ENCODE peak calls at places on chromosomes 12 and 14, in ten cellular contexts. G is colonic mucosa, V is cardiac muscle cell, K is nephron progenitor cell, Q is B cell, B is psoas muscle, L is fibroblast of mammary gland, F is cardiac fibroblast, W is lung, E is MCF 10A. R is an unnamed sample.

GRCh38 chr12:90574676-90575075 is 380.3 kb downstream of the CCER1 start:
- DNase-seq in G (no peak), V (no peak), K (no peak), Q (no peak), B (no peak), L (no peak), F (no peak), W (no peak), E (peak; percentile 8), R (no peak)

GRCh38 chr12:79901506-79901905 is 33.4 kb downstream of the PPP1R12A start:
- DNase-seq in G (no peak), V (no peak), K (no peak), Q (no peak), B (no peak), L (no peak), F (no peak), W (no peak), E (no peak), R (no peak)

GRCh38 chr12:5889381-5890047 is 55.5 kb downstream of the ANO2 start:
- DNase-seq in G (no peak), V (no peak), K (no peak), Q (no peak), B (no peak), L (no peak), F (no peak), W (no peak), E (no peak), R (no peak)

GRCh38 chr12:49261726-49262125 is 3.2 kb upstream of the TUBA1C start:
- DNase-seq in G (no peak), V (no peak), K (no peak), Q (no peak), B (no peak), L (peak; percentile 79), F (peak; percentile 57), W (no peak), E (no peak), R (no peak)

GRCh38 chr12:108611884-108612415 is 14.1 kb upstream of the TMEM119 start:
- DNase-seq in G (no peak), V (no peak), K (peak; percentile 37), Q (peak; percentile 62), B (no peak), L (peak; percentile 99), F (peak; percentile 84), W (no peak), E (peak; percentile 84), R (peak; percentile 68)

GRCh38 chr12:49357099-49357678 is 10.1 kb upstream of the SPATS2 start:
- DNase-seq in G (no peak), V (no peak), K (no peak), Q (no peak), B (no peak), L (peak; percentile 80), F (peak; percentile 95), W (no peak), E (peak; percentile 62), R (no peak)

GRCh38 chr14:84894254-84894653 is 635.7 kb upstream of the FLRT2 start:
- DNase-seq in G (no peak), V (no peak), K (no peak), Q (no peak), B (no peak), L (no peak), F (no peak), W (no peak), E (no peak), R (no peak)

GRCh38 chr12:122040579-122041386 is 19.1 kb downstream of the BCL7A start:
- DNase-seq in G (peak; percentile 86), V (no peak), K (no peak), Q (no peak), B (no peak), L (no peak), F (no peak), W (peak; percentile 67), E (no peak), R (no peak)

GRCh38 chr14:56686416-56686815 is 106.8 kb downstream of the TMEM260 start:
- DNase-seq in G (no peak), V (peak; percentile 22), K (peak; percentile 7), Q (no peak), B (no peak), L (no peak), F (no peak), W (no peak), E (peak; percentile 9), R (peak; percentile 7)

GRCh38 chr12:51441583-51441982 is 17.0 kb downstream of the SLC4A8 start:
- DNase-seq in G (no peak), V (no peak), K (no peak), Q (no peak), B (no peak), L (peak; percentile 90), F (peak; percentile 81), W (no peak), E (peak; percentile 54), R (no peak)

GRCh38 chr14:74516451-74517155 is 23.0 kb downstream of the ISCA2 start:
- DNase-seq in G (no peak), V (no peak), K (no peak), Q (no peak), B (peak; percentile 44), L (no peak), F (no peak), W (no peak), E (no peak), R (no peak)

GRCh38 chr14:78967111-78967809 is 797.1 kb downstream of the NRXN3 start:
- DNase-seq in G (no peak), V (no peak), K (no peak), Q (no peak), B (no peak), L (peak; percentile 12), F (peak; percentile 60), W (no peak), E (no peak), R (no peak)

GRCh38 chr12:52052471-52053186 is 1.4 kb downstream of the NR4A1 start:
- DNase-seq in G (peak; percentile 88), V (no peak), K (no peak), Q (no peak), B (no peak), L (no peak), F (no peak), W (no peak), E (peak; percentile 47), R (no peak)

GRCh38 chr14:79986251-79986650 is 225.1 kb downstream of the DIO2 start:
- DNase-seq in G (no peak), V (no peak), K (no peak), Q (no peak), B (no peak), L (no peak), F (peak; percentile 35), W (no peak), E (no peak), R (no peak)

DNA sequence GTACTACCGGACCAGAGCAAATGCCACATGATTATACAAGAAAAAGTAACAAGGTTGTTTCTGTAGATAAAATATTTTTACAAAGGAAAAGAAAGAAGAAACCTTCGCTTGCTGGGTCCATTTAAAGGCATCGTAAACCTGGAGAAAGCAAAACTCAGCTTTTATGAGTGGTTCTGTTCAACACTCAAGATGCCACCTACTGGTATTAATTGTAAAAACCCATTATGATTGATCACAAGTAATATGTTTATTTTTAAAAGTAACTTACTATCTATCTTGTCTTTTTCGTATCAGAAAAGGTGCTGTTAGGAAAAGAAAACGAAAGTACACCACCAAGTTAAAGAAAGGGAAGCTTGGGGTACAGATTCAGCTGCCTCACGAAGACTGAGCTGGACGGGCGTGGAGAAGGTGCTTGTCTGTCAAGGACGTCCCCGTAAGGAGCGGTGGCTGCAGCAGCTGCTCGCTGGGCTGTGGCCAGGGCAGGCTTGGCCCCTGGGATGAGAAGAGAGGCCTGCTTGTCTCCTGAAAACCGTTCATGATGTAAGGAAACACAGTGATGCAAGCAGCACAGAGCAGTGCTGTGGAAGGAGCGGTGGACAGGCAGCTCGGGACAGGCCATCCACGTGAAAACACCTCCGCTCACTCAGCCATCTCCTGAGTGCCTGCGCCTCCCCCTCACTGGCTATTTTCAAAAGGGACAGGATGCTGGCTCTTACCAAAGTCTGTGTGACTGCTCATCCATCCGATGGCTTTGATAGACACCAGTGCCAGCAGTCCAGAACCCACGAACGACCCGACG is 25.0 kb downstream of the SLC15A4 start:
- DNase-seq in G (no peak), V (no peak), K (peak; percentile 34), Q (no peak), B (peak; percentile 87), L (no peak), F (no peak), W (no peak), E (no peak), R (no peak)
- TF ChIP-seq CTCF in G (no peak), V (peak; percentile 10), K (no peak), Q (peak; percentile 44), B (peak; percentile 21), L (no peak), F (no peak), W (no peak), E (no peak), R (no peak)

DNA sequence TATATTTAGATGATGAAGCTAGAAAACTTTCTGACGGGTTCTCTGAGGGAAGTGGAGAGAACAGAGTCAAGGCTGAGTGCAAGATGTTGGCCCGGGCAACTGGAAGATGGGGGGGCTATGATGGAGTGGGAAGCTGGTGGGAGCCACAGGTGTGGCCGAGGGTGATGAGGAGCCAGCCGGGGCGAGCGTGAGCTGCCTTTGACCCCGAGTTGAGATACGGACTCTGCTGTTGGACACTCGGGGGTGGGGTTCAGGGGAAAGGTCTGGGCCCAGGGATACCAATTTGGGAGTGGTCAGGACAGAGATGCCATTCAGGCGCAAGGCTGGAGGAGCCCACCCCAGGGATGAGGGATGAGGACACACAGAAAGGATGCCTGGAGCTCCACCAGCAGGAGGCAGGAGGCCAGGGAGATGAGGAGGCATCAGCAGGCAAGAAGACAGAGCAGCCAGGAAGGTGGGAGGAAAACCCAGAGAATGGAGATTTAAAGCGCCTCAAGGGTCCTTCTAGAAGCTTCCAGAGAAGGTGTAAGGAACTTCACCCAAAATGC is 9.0 kb downstream of the SCARB1 start:
- DNase-seq in G (no peak), V (no peak), K (no peak), Q (no peak), B (no peak), L (no peak), F (no peak), W (no peak), E (no peak), R (no peak)
- TF ChIP-seq CTCF in G (no peak), V (no peak), K (no peak), Q (no peak), B (no peak), L (no peak), F (no peak), W (no peak), E (no peak), R (no peak)

DNA sequence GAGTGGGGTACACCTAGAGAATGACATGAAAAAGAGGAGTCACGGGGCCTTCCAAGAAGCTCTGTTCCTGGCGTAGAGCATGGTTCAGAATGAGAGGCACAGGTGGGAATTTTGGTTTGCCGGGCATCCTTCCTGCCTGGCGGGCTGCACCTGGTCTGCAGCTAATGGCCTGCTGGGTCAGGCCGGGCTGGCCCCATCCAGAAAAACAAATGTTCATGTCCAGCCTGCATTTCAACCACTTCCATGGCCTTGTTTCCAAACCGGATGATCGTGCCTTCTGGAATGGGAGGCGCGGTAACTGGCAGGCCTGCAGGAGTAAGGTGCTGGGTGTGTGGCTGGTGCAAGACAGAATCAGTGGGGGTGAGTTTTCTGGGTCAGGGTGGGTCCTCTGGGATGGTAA is 14.4 kb downstream of the TEAD4 start:
- DNase-seq in G (no peak), V (no peak), K (no peak), Q (no peak), B (no peak), L (no peak), F (no peak), W (no peak), E (no peak), R (no peak)
- TF ChIP-seq CTCF in G (no peak), V (no peak), K (no peak), Q (no peak), B (no peak), L (no peak), F (no peak), W (no peak), E (no peak), R (no peak)

GRCh38 chr14:53180272-53181221 is 27.4 kb upstream of the DDHD1 start:
- DNase-seq in G (no peak), V (peak; percentile 32), K (peak; percentile 12), Q (no peak), B (no peak), L (peak; percentile 52), F (peak; percentile 41), W (no peak), E (peak; percentile 4), R (no peak)
- TF ChIP-seq CTCF in G (no peak), V (peak; percentile 38), K (no peak), Q (no peak), B (no peak), L (peak; percentile 33), F (peak; percentile 14), W (no peak), E (no peak), R (peak; percentile 23)

R was measured in endothelial cell.